ENCODE peak calls at places on chromosomes 16 and 17, in six cellular contexts. Y is AG10803, M is body of pancreas, Z is foreskin fibroblast, F is gastrocnemius medialis, S is AG04449. Q is an unnamed sample.

GRCh38 chr17:32569171-32570080 is 82.6 kb downstream of the CDK5R1 start:
- DNase-seq in Z (no peak), S (no peak), F (no peak), Y (peak), M (no peak), Q (no peak)

GRCh38 chr16:22977294-22977697 is 163.3 kb downstream of the HS3ST2 start:
- DNase-seq in Z (peak), F (no peak), M (no peak), S (no peak), Y (peak), Q (no peak)

GRCh38 chr16:64626771-64627170 is 495.1 kb downstream of the CDH11 start:
- DNase-seq in Y (peak), M (no peak), Z (no peak), F (no peak), S (no peak), Q (no peak)

GRCh38 chr17:2071421-2072281 is 16.7 kb downstream of the HIC1 start:
- DNase-seq in Z (peak), M (no peak), S (no peak), F (no peak), Y (peak), Q (no peak)

GRCh38 chr17:11996722-11997146 is 541 bp downstream of the ZNF18 start:
- DNase-seq in M (peak), Y (peak), S (no peak), Z (no peak), F (peak), Q (no peak)

GRCh38 chr16:53781023-53781605 is 77.2 kb downstream of the FTO start:
- DNase-seq in F (no peak), M (peak), S (no peak), Y (no peak), Z (peak), Q (no peak)

GRCh38 chr17:27546624-27547300 is 84.2 kb upstream of the LGALS9 start:
- DNase-seq in Y (no peak), S (no peak), Z (no peak), F (no peak), M (no peak), Q (no peak)

GRCh38 chr17:34241062-34241461 is 14.0 kb upstream of the CCL2 start:
- DNase-seq in F (peak), Z (peak), Y (peak), S (no peak), M (peak), Q (no peak)

GRCh38 chr16:67183627-67184452 is at the start of gene MATCAP1:
- DNase-seq in S (peak), M (peak), Y (peak), F (peak), Z (peak), Q (peak)

GRCh38 chr16:11896776-11897175 is 19.0 kb downstream of the GSPT1 start:
- DNase-seq in M (no peak), Z (peak), S (peak), Y (peak), F (no peak), Q (no peak)

GRCh38 chr17:48051278-48051677 is 3.1 kb downstream of the NFE2L1 start:
- DNase-seq in S (no peak), F (peak), Y (no peak), Z (no peak), M (no peak), Q (no peak)

GRCh38 chr16:10618710-10619209 is 38.4 kb upstream of the EMP2 start:
- DNase-seq in F (no peak), Z (no peak), S (no peak), Y (no peak), M (no peak), Q (no peak)

GRCh38 chr16:58375386-58375785 is 16.9 kb upstream of the GINS3 start:
- DNase-seq in Y (no peak), Z (no peak), F (no peak), S (no peak), M (no peak), Q (no peak)

GRCh38 chr17:47986520-47986919 is 15.6 kb downstream of the CDK5RAP3 start:
- DNase-seq in Y (no peak), S (no peak), M (no peak), Z (no peak), F (no peak), Q (no peak)

GRCh38 chr16:27853101-27853500 is 210.4 kb downstream of the GSG1L start:
- DNase-seq in M (no peak), S (no peak), Z (no peak), F (no peak), Y (no peak), Q (no peak)

GRCh38 chr17:51505450-51505849 is 245.1 kb downstream of the UTP18 start:
- DNase-seq in M (no peak), Z (no peak), Y (no peak), F (no peak), S (no peak), Q (no peak)

GRCh38 chr16:50497592-50497991 is 50.6 kb upstream of the NKD1 start:
- DNase-seq in F (no peak), M (no peak), Y (peak), S (peak), Z (no peak), Q (no peak)

GRCh38 chr17:13939222-13939621 is 130.1 kb upstream of the COX10 start:
- DNase-seq in Z (no peak), M (no peak), F (no peak), Y (no peak), S (no peak), Q (no peak)

GRCh38 chr17:78993241-78993956 is 13.7 kb upstream of the LGALS3BP start:
- DNase-seq in M (peak), Y (peak), Z (peak), S (no peak), F (peak), Q (no peak)

GRCh38 chr16:30559690-30560089 is 1.5 kb upstream of the ZNF764 start:
- DNase-seq in M (no peak), S (no peak), Y (no peak), Z (no peak), F (no peak), Q (no peak)

GRCh38 chr16:81937305-81938038 is 73.8 kb downstream of the SDR42E1 start:
- DNase-seq in F (no peak), M (no peak), Y (no peak), S (no peak), Z (peak), Q (no peak)

GRCh38 chr17:68868708-68869107 is 86.5 kb downstream of the ABCA8 start:
- DNase-seq in Z (peak), Y (no peak), M (peak), F (no peak), S (no peak), Q (no peak)

GRCh38 chr16:11084484-11085024 is 140.2 kb downstream of the CLEC16A start:
- DNase-seq in Z (peak), F (peak), S (no peak), Y (peak), M (no peak), Q (no peak)

GRCh38 chr16:82732461-82732860 is 105.7 kb downstream of the CDH13 start:
- DNase-seq in F (no peak), S (no peak), M (no peak), Y (peak), Z (no peak), Q (no peak)

GRCh38 chr16:86231321-86231995 is 278.9 kb upstream of the FOXF1 start:
- DNase-seq in F (no peak), M (no peak), Y (peak), Z (peak), S (no peak), Q (no peak)

GRCh38 chr16:70416748-70417616 is 21.9 kb downstream of the ST3GAL2 start:
- DNase-seq in M (no peak), S (no peak), Z (no peak), F (no peak), Y (no peak), Q (no peak)

GRCh38 chr17:1110844-1111598 is 68.8 kb downstream of the ABR start:
- DNase-seq in Y (peak), Z (peak), S (peak), F (peak), M (peak), Q (no peak)

GRCh38 chr17:1648582-1649115 is 1.0 kb downstream of the RILP start:
- DNase-seq in Y (peak), M (peak), Z (peak), S (peak), F (peak), Q (peak)

GRCh38 chr16:31484491-31485171 is 1.7 kb downstream of the SLC5A2 start:
- DNase-seq in Z (no peak), Y (no peak), M (peak), F (no peak), S (no peak), Q (no peak)

GRCh38 chr17:43832976-43833829 is at the start of gene MPP3:
- DNase-seq in S (no peak), Z (peak), Y (peak), F (no peak), M (peak), Q (peak)

GRCh38 chr17:22251493-22251892 is 559.2 kb downstream of the KCNJ18 start:
- DNase-seq in S (no peak), M (no peak), F (no peak), Y (no peak), Z (no peak), Q (no peak)

GRCh38 chr17:44382917-44383316 is 6.5 kb downstream of the ITGA2B start:
- DNase-seq in F (no peak), Y (no peak), Z (no peak), M (no peak), S (no peak), Q (no peak)

GRCh38 chr17:45676695-45677094 is 107.4 kb upstream of the CRHR1 start:
- DNase-seq in M (no peak), Z (no peak), F (no peak), S (no peak), Y (no peak), Q (no peak)

GRCh38 chr17:69972251-69972650 is 102.8 kb upstream of the KCNJ16 start:
- DNase-seq in Y (peak), S (peak), Z (peak), F (no peak), M (no peak), Q (no peak)

GRCh38 chr17:83058478-83059167 is 20.8 kb upstream of the METRNL start:
- DNase-seq in S (no peak), Z (no peak), F (peak), Y (no peak), M (no peak), Q (no peak)

GRCh38 chr17:50920041-50920410 is 53.9 kb upstream of the TOB1 start:
- DNase-seq in Y (no peak), Z (no peak), S (no peak), M (no peak), F (no peak), Q (no peak)

GRCh38 chr16:81939164-81940067 is 71.9 kb downstream of the SDR42E1 start:
- DNase-seq in M (no peak), Y (no peak), S (no peak), F (no peak), Z (no peak), Q (no peak)

DNA sequence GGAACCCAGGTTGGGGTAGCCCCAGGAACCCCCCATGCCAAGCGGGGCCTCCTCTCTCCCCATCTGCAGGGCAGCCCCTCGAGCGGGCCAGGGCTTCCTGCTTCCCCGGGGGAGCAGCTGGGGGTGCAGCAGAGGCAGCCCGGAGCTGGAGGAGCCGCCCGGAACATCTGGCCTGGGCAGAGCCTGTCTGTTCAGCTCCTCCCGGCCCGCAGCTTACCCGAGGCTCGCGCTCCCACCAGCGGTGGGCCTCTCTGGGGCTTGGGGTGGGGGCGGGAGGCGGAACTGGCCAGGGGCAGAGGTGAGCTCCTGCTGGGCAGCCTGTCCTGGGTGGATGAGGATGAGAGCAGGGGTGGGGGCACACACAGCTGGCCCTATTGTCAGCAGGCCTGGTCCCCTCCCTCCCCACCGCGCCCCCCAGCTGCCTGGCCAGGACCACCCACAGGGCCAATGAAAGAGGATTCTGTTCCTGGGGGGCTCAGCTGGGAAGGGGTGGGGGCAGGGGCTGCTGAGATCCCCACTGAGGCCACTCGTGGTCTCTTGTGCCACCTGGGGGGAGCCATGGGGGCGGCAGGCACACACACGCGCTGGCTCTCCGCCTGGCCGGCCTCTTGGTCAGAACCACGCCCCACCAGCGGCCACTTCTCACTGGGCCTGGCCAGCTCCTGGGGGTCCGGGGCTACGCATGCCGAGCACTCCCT is 34.7 kb downstream of the BAHCC1 start:
- DNase-seq in Y (peak), S (no peak), Z (peak), M (peak), F (no peak), Q (no peak)
- TF ChIP-seq CTCF in Y (peak), S (no peak), Z (no peak), M (no peak), F (no peak), Q (no peak)

DNA sequence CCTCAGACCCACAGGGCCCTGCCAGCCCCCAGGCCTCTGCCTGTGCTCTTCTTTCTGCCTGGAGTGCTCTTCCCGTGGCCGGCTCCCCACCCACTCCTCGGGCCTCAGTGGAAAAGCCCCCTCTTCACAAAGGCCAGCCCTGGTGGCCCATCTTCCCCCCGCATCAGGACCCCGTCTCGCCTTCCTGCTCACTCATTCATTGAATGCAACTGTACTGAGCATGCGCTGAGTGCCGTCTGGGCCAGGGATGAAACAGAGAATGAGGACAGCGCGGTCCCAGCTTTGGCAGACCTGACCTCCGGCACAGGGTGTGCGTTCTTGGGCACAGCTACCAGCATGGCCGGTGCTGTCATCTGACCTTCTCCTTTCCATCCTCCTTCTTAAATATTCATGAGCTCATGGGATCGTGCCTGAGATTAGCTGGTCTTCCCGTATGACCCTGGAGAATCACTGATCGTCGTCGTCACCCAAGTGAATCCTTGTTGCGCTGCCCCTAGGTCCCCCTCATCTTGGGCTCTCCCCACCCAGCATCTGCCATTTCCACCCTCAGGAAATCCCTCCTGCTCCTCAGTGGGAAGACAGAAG is 16.4 kb upstream of the OSGIN1 start:
- DNase-seq in M (no peak), Z (no peak), F (no peak), Y (no peak), S (no peak), Q (no peak)
- TF ChIP-seq CTCF in M (no peak), Z (no peak), F (no peak), Y (no peak), S (no peak), Q (no peak)

GRCh38 chr16:8903004-8903403 is 20.9 kb downstream of the LITAFD start:
- DNase-seq in F (no peak), S (no peak), Y (no peak), Z (no peak), M (no peak), Q (no peak)

GRCh38 chr16:8904018-8904430 is 21.9 kb downstream of the LITAFD start:
- DNase-seq in F (peak), Z (no peak), Y (no peak), S (no peak), M (no peak), Q (no peak)

GRCh38 chr16:8907096-8907495 is 24.9 kb downstream of the LITAFD start:
- DNase-seq in Y (peak), S (no peak), F (no peak), Z (no peak), M (no peak), Q (no peak)

GRCh38 chr16:8905795-8906591 is 23.8 kb downstream of the LITAFD start:
- DNase-seq in Z (no peak), M (no peak), Y (no peak), S (no peak), F (no peak), Q (no peak)

DNA sequence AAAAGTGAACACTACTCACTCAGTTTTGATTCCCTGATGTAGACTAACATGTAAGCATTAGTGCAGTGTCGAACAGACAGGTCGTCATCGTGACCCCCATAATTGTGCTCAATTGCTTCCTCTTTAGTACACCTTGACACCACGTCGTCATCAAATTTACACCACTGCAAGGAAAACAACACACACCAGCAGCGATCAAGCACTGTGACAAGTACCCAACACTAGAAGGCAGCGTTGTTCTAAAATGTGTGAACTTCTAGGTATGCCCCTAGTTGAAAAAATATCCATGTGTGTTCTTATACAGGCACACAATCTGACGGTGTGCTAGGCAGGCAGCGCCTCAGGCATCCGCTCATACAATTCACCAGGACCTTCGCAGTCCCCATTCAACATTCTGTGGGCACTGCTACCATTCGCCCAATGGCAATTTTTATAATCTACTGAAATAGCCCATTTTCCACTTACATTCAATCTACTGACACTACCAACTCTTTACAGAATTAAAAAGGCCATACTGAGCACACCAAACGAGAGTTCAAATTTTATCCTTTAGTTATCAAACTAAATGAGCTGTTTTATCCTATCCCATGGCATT is 23.1 kb downstream of the LITAFD start:
- DNase-seq in M (no peak), Y (peak), Z (peak), S (no peak), F (no peak), Q (no peak)
- TF ChIP-seq CTCF in M (peak), Y (peak), Z (peak), S (peak), F (no peak), Q (peak)

DNA sequence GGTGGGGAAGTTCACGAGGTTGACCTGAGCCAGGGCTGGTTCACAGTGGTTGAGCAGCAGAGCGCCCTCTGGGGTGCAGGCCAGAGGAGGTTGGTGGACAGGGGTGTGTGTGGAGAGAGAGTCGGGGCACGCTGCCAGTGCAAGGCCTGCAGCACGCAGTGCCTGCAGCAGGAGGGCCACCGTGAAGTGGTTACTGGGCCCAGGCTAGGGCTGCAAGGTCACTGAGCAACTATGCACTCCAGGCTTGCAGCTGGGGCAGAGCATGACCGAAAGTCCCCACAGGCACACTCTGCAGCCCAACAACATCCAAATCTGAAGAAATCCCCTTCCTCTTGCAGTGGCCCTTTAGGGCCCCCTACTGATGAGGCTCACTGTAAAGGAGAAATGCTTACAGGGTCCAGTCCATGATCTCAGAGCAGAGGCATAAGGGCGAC is 89.1 kb upstream of the NOL11 start:
- DNase-seq in M (peak), S (no peak), Y (no peak), F (no peak), Z (peak), Q (no peak)
- TF ChIP-seq CTCF in M (peak), S (no peak), Y (no peak), F (no peak), Z (no peak), Q (peak)

DNA sequence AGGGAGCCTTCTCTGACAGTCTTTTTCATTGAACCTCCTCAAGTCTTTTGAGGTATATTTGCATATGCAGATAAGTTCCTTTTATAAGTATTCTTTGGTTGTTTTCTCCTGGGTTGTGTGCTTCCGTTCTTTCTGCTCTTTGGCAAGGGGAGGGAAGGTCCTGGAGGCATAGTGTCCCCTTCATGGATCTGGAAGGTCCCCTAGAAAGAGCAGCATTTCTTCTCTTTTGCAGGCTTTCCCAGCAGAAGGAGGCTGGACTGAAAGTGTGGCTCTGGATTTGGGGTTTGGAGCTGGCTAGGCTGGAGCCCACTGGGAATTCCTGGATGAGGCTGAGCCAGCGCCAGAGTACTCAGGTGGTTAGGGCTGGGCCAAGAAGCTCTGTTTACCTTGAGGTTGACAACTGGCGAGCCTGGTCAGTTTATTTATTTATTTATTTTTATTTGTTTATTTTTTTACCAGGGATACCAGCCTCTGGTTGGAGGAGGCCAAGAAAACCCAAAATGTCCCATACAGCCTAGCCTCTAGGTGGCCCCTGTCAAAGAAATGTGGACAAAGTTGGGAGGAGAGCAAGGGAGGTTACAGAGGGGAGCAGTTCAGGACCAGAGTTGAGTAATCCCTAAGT is 5.4 kb upstream of the TOP2A start:
- DNase-seq in F (no peak), Y (no peak), Z (no peak), S (no peak), M (no peak), Q (no peak)
- TF ChIP-seq CTCF in F (no peak), Y (peak), Z (no peak), S (no peak), M (no peak), Q (no peak)

GRCh38 chr16:537415-538335 is 10.2 kb downstream of the CAPN15 start:
- DNase-seq in M (no peak), Y (no peak), S (no peak), Z (no peak), F (no peak), Q (no peak)
- TF ChIP-seq CTCF in M (no peak), Y (no peak), S (no peak), Z (no peak), F (no peak), Q (no peak)

GRCh38 chr16:77722315-77723107 is at the start of gene NUDT7:
- DNase-seq in Y (peak), Z (peak), S (peak), M (peak), F (peak), Q (peak)
- TF ChIP-seq CTCF in Y (peak), Z (no peak), S (peak), M (peak), F (no peak), Q (peak)

Q was measured in D721Med.